ENCODE peak calls at places on chromosome 16, in six cellular contexts. I is neural progenitor cell, P is epithelial cell of esophagus, Y is OCI-LY7, T is colonic mucosa, J is IMR-90. X is an unnamed sample.

GRCh38 chr16:48381201-48381600 is 4.0 kb downstream of the SIAH1 start:
- DNase-seq in I (no peak), P (no peak), Y (no peak), T (no peak), J (peak), X (no peak)

GRCh38 chr16:2987854-2988253 is 7.6 kb upstream of the PKMYT1 start:
- DNase-seq in I (no peak), P (no peak), Y (no peak), T (no peak), J (no peak), X (no peak)

GRCh38 chr16:77323695-77324094 is 111.1 kb downstream of the ADAMTS18 start:
- DNase-seq in I (no peak), P (no peak), Y (no peak), T (no peak), J (no peak), X (no peak)

GRCh38 chr16:65306313-65306712 is 184.4 kb upstream of the CDH11 start:
- DNase-seq in I (no peak), P (peak), Y (no peak), T (no peak), J (no peak), X (no peak)

GRCh38 chr16:87702325-87702811 is 63.4 kb downstream of the KLHDC4 start:
- DNase-seq in I (peak), P (no peak), Y (peak), T (no peak), J (peak), X (no peak)

GRCh38 chr16:15604460-15605390 is 38.2 kb downstream of the MARF1 start:
- DNase-seq in I (no peak), P (no peak), Y (no peak), T (no peak), J (no peak), X (no peak)

GRCh38 chr16:17921357-17921978 is 415.1 kb downstream of the NPIPA8 start:
- DNase-seq in I (peak), P (peak), Y (peak), T (peak), J (no peak), X (peak)

GRCh38 chr16:71628810-71629209 is 2.8 kb downstream of the MARVELD3 start:
- DNase-seq in I (no peak), P (peak), Y (no peak), T (no peak), J (no peak), X (peak)

GRCh38 chr16:14193316-14193871 is 122.3 kb downstream of the MRTFB start:
- DNase-seq in I (no peak), P (no peak), Y (peak), T (no peak), J (no peak), X (no peak)

GRCh38 chr16:19655242-19655777 is 62.7 kb downstream of the KNOP1 start:
- DNase-seq in I (no peak), P (no peak), Y (no peak), T (no peak), J (no peak), X (no peak)

GRCh38 chr16:68041783-68042182 is 18.7 kb downstream of the DUS2 start:
- DNase-seq in I (no peak), P (no peak), Y (no peak), T (no peak), J (no peak), X (no peak)

GRCh38 chr16:75304521-75305363 is 53.3 kb upstream of the BCAR1 start:
- DNase-seq in I (no peak), P (peak), Y (no peak), T (peak), J (peak), X (peak)

GRCh38 chr16:53566568-53566967 is 63.6 kb upstream of the AKTIP start:
- DNase-seq in I (no peak), P (no peak), Y (no peak), T (no peak), J (no peak), X (no peak)

GRCh38 chr16:56576585-56577299 is 11.9 kb downstream of the MT4 start:
- DNase-seq in I (peak), P (peak), Y (peak), T (peak), J (peak), X (peak)

GRCh38 chr16:67235816-67236547 is 9.1 kb downstream of the TMEM208 start:
- DNase-seq in I (no peak), P (peak), Y (no peak), T (no peak), J (no peak), X (no peak)

GRCh38 chr16:81350306-81350615 is 35.5 kb downstream of the GAN start:
- DNase-seq in I (no peak), P (peak), Y (no peak), T (no peak), J (peak), X (peak)

GRCh38 chr16:89363621-89364393 is 126.6 kb downstream of the ANKRD11 start:
- DNase-seq in I (peak), P (peak), Y (no peak), T (no peak), J (peak), X (peak)

GRCh38 chr16:30974348-30974747 is 10.7 kb upstream of the HSD3B7 start:
- DNase-seq in I (no peak), P (no peak), Y (no peak), T (no peak), J (no peak), X (no peak)

GRCh38 chr16:30969246-30969842 is 11.8 kb downstream of the SETD1A start:
- DNase-seq in I (no peak), P (no peak), Y (no peak), T (no peak), J (no peak), X (no peak)

GRCh38 chr16:30971298-30971697 is 13.7 kb upstream of the HSD3B7 start:
- DNase-seq in I (no peak), P (no peak), Y (no peak), T (no peak), J (no peak), X (no peak)

GRCh38 chr16:30976486-30976885 is 8.5 kb upstream of the HSD3B7 start:
- DNase-seq in I (no peak), P (no peak), Y (no peak), T (no peak), J (no peak), X (no peak)

DNA sequence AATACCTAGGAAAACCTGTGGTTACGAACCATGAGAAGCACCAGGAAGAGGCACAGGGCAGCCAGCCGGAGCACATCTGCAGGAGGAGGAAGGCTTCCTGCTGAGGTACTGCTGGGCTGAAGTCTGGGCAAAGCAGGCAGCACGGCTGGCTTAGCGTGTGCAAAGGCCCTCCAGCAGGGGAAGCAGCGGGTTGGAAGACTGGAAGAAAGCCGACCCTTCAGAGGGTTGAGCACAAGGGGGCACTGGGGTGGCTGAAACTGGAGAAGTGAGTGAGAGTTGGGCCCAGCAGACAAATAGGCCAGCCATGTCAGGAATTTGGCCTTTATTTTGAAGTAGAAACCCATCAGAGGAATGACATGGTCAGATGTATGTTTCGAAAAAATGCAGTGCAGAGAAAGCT is 12.1 kb upstream of the HSD3B7 start:
- DNase-seq in I (peak), P (no peak), Y (no peak), T (no peak), J (peak), X (no peak)
- TF ChIP-seq CTCF in I (peak), P (no peak), Y (no peak), T (no peak), J (peak), X (no peak)

GRCh38 chr16:85445779-85446222 is 167.3 kb upstream of the GSE1 start:
- DNase-seq in I (no peak), P (no peak), Y (no peak), T (peak), J (peak), X (no peak)

GRCh38 chr16:85443531-85443930 is 169.6 kb upstream of the GSE1 start:
- DNase-seq in I (no peak), P (no peak), Y (no peak), T (no peak), J (no peak), X (no peak)

GRCh38 chr16:85443116-85443515 is 170.0 kb upstream of the GSE1 start:
- DNase-seq in I (no peak), P (no peak), Y (no peak), T (no peak), J (no peak), X (no peak)

GRCh38 chr16:85446846-85447656 is 166.1 kb upstream of the GSE1 start:
- DNase-seq in I (no peak), P (no peak), Y (peak), T (no peak), J (no peak), X (no peak)

GRCh38 chr16:85444879-85445778 is 168.0 kb upstream of the GSE1 start:
- DNase-seq in I (peak), P (no peak), Y (peak), T (peak), J (no peak), X (no peak)
- TF ChIP-seq CTCF in I (no peak), P (peak), Y (peak), T (no peak), J (no peak), X (no peak)

GRCh38 chr16:9364721-9365693 is 273.6 kb downstream of the HAPSTR1 start:
- DNase-seq in I (no peak), P (no peak), Y (no peak), T (peak), J (no peak), X (no peak)

GRCh38 chr16:9360075-9360474 is 268.6 kb downstream of the HAPSTR1 start:
- DNase-seq in I (no peak), P (no peak), Y (no peak), T (no peak), J (no peak), X (no peak)

GRCh38 chr16:9363520-9363919 is 272.1 kb downstream of the HAPSTR1 start:
- DNase-seq in I (no peak), P (no peak), Y (no peak), T (no peak), J (no peak), X (no peak)

GRCh38 chr16:9357829-9358228 is 266.4 kb downstream of the HAPSTR1 start:
- DNase-seq in I (no peak), P (no peak), Y (no peak), T (no peak), J (no peak), X (no peak)

GRCh38 chr16:9362050-9362449 is 270.6 kb downstream of the HAPSTR1 start:
- DNase-seq in I (no peak), P (no peak), Y (no peak), T (no peak), J (no peak), X (no peak)
- TF ChIP-seq CTCF in I (no peak), P (no peak), Y (no peak), T (no peak), J (no peak), X (no peak)

GRCh38 chr16:61858996-61859395 is 177.2 kb downstream of the CDH8 start:
- DNase-seq in I (no peak), P (peak), Y (no peak), T (no peak), J (no peak), X (peak)

GRCh38 chr16:61862221-61862620 is 174.0 kb downstream of the CDH8 start:
- DNase-seq in I (no peak), P (no peak), Y (no peak), T (no peak), J (no peak), X (no peak)

DNA sequence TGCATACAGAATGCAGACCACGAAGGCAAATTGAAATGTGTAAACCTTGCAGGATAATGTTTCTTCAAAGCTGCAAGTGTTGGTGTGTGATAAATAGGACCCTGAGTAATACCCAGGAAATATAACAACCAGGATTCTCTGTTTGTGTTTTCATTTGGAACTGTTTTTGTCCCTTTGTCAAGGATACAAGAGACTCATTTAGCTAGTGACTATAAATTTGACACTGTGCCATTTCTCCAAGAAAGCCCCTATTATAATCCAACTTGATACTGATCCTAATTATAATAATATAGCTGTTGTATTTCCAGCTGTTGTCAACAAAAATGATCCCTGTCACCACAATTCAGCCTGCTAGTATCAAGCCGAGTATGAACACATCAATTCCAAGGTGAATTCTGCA is 173.5 kb downstream of the CDH8 start:
- DNase-seq in I (no peak), P (no peak), Y (no peak), T (no peak), J (no peak), X (no peak)
- TF ChIP-seq CTCF in I (no peak), P (no peak), Y (no peak), T (no peak), J (no peak), X (no peak)

DNA sequence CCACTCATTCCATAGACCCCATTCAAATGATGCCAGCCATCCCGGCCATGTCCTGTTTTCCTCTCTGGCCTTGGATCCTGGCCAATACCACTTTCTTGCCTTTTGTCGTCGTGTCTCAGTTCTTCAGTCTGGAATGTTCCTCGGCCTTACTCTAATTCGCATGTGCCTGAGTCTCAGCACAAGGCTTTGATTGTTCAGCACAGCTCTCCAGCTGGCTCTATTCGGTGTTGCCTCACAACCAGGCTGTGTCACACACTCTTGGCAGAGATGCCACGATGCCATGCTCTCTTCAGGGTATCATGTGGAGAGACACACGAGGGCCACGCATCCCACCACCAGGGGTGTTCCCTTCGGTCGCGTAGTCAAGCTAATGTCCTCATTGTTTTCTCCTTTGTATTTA is 1.8 kb upstream of the VPS4A start:
- DNase-seq in I (no peak), P (no peak), Y (no peak), T (no peak), J (no peak), X (no peak)
- TF ChIP-seq CTCF in I (no peak), P (no peak), Y (no peak), T (no peak), J (no peak), X (no peak)

DNA sequence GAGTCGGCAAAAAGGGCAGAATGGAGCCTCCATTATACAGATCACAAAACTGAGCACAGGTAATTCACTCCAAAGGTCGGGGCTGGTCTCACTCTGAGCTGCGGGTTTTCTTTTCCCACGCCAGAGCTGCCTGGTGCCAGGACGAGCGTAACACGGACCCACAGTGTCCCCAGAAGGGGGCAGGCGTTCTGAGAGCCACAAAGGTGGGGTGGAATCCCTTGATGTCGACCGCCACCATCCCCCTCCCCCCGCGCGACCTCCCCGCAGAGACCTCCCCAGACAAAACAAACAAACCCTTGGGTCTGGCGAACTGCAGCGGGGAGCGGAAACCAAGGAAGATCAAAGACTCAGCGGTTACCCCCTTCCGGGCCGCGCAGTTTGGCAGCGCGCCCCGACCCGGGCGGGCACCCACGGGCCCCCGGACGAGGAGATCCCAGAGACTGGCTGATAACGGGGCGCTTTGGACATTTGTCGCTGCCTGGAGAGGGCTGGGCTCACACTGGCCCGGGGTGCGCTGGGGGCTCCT is 793 bp upstream of the NKD1 start:
- DNase-seq in I (peak), P (peak), Y (peak), T (peak), J (no peak), X (no peak)
- TF ChIP-seq CTCF in I (peak), P (peak), Y (peak), T (no peak), J (no peak), X (peak)